ENCODE peak calls at places on chromosomes 3 and 15, in six cellular contexts. S is lower lobe of right lung; U is substantia nigra; H is naive thymus-derived CD4-positive, alpha-beta T cell; O is body of pancreas; V is heart left ventricle. N is an unnamed sample.

GRCh38 chr3:129013491-129013891 is 12.4 kb downstream of the EFCC1 start:
- DNase-seq in S (no peak), U (no peak), H (no peak), O (no peak), V (no peak), N (no peak)

GRCh38 chr3:51622868-51623267 is 48.2 kb upstream of the TEX264 start:
- DNase-seq in S (no peak), U (no peak), H (no peak), O (peak; percentile 16), V (peak; percentile 37), N (no peak)

GRCh38 chr15:92158426-92158825 is 235.3 kb upstream of the ST8SIA2 start:
- DNase-seq in S (no peak), U (no peak), H (no peak), O (no peak), V (no peak), N (no peak)

GRCh38 chr3:182746959-182747358 is 46.3 kb upstream of the ATP11B start:
- DNase-seq in S (no peak), U (no peak), H (no peak), O (no peak), V (no peak), N (no peak)

GRCh38 chr3:61417352-61417751 is 144.0 kb upstream of the PTPRG start:
- DNase-seq in S (no peak), U (no peak), H (no peak), O (no peak), V (no peak), N (no peak)

GRCh38 chr3:176041812-176042211 is 1155.5 kb downstream of the TBL1XR1 start:
- DNase-seq in S (no peak), U (no peak), H (no peak), O (no peak), V (no peak), N (no peak)

GRCh38 chr3:186644683-186645082 is 4.5 kb downstream of the FETUB start:
- DNase-seq in S (no peak), U (no peak), H (no peak), O (no peak), V (no peak), N (no peak)

GRCh38 chr3:89145995-89146394 is 38.6 kb downstream of the EPHA3 start:
- DNase-seq in S (no peak), U (no peak), H (no peak), O (no peak), V (no peak), N (no peak)

GRCh38 chr3:55873523-55874254 is 386.6 kb upstream of the WNT5A start:
- DNase-seq in S (no peak), U (no peak), H (no peak), O (no peak), V (no peak), N (no peak)

GRCh38 chr3:131393056-131393455 is 11.5 kb downstream of the NUDT16 start:
- DNase-seq in S (no peak), U (no peak), H (no peak), O (no peak), V (no peak), N (no peak)

GRCh38 chr3:179801831-179802230 is 149.0 kb downstream of the USP13 start:
- DNase-seq in S (no peak), U (no peak), H (no peak), O (no peak), V (no peak), N (no peak)

GRCh38 chr15:75924576-75924975 is 20.9 kb downstream of the FBXO22 start:
- DNase-seq in S (peak; percentile 51), U (no peak), H (no peak), O (no peak), V (no peak), N (no peak)

GRCh38 chr3:42839616-42840015 is 30.4 kb downstream of the ACKR2 start:
- DNase-seq in S (no peak), U (no peak), H (peak; percentile 19), O (peak; percentile 43), V (peak; percentile 46), N (no peak)

GRCh38 chr15:92034227-92034626 is 180.7 kb downstream of the SLCO3A1 start:
- DNase-seq in S (no peak), U (no peak), H (no peak), O (no peak), V (no peak), N (no peak)

GRCh38 chr15:82132116-82132515 is 86.3 kb upstream of the MEX3B start:
- DNase-seq in S (no peak), U (no peak), H (no peak), O (no peak), V (no peak), N (no peak)

GRCh38 chr3:65006300-65006739 is 318.5 kb upstream of the ADAMTS9 start:
- DNase-seq in S (no peak), U (no peak), H (no peak), O (no peak), V (no peak), N (no peak)

GRCh38 chr15:36596915-36597314 is 17.5 kb downstream of the CDIN1 start:
- DNase-seq in S (no peak), U (no peak), H (no peak), O (no peak), V (no peak), N (no peak)

GRCh38 chr3:4506559-4507009 is 13.4 kb downstream of the ITPR1 start:
- DNase-seq in S (no peak), U (no peak), H (no peak), O (no peak), V (no peak), N (no peak)

GRCh38 chr15:37095197-37095992 is 5.0 kb downstream of the MEIS2 start:
- DNase-seq in S (no peak), U (no peak), H (no peak), O (no peak), V (peak; percentile 44), N (no peak)

GRCh38 chr15:38084289-38084688 is 149.8 kb downstream of the TMCO5A start:
- DNase-seq in S (no peak), U (no peak), H (no peak), O (no peak), V (no peak), N (no peak)

GRCh38 chr15:76321171-76321570 is 9.9 kb upstream of the ETFA start:
- DNase-seq in S (no peak), U (no peak), H (no peak), O (no peak), V (no peak), N (no peak)

GRCh38 chr3:65149877-65150276 is 462.1 kb upstream of the ADAMTS9 start:
- DNase-seq in S (no peak), U (no peak), H (no peak), O (no peak), V (no peak), N (no peak)

GRCh38 chr3:133487204-133487603 is 86.3 kb upstream of the CDV3 start:
- DNase-seq in S (no peak), U (no peak), H (no peak), O (no peak), V (no peak), N (no peak)

GRCh38 chr15:48147358-48147757 is 26.6 kb downstream of the SLC24A5 start:
- DNase-seq in S (no peak), U (no peak), H (no peak), O (no peak), V (no peak), N (no peak)

GRCh38 chr3:43046583-43046982 is 59.3 kb downstream of the POMGNT2 start:
- DNase-seq in S (no peak), U (no peak), H (no peak), O (no peak), V (no peak), N (no peak)

GRCh38 chr3:179404307-179404706 is 47.0 kb downstream of the GNB4 start:
- DNase-seq in S (no peak), U (no peak), H (no peak), O (no peak), V (no peak), N (no peak)

GRCh38 chr15:27797765-27798164 is 301.4 kb downstream of the OCA2 start:
- DNase-seq in S (no peak), U (no peak), H (no peak), O (peak; percentile 33), V (peak; percentile 82), N (no peak)

GRCh38 chr3:18153571-18154173 is 271.5 kb downstream of the SATB1 start:
- DNase-seq in S (no peak), U (no peak), H (no peak), O (peak; percentile 50), V (no peak), N (no peak)

GRCh38 chr3:58173670-58174472 is 36.9 kb downstream of the DNASE1L3 start:
- DNase-seq in S (no peak), U (no peak), H (peak; percentile 44), O (peak; percentile 87), V (peak; percentile 73), N (peak; percentile 50)
- H3K27ac ChIP-seq in S (peak overlapping the region; percentile 68), U (no peak overlapping the region), H (no peak overlapping the region), O (peak overlapping the region; percentile 83), V (no peak overlapping the region), N (no peak overlapping the region)

DNA sequence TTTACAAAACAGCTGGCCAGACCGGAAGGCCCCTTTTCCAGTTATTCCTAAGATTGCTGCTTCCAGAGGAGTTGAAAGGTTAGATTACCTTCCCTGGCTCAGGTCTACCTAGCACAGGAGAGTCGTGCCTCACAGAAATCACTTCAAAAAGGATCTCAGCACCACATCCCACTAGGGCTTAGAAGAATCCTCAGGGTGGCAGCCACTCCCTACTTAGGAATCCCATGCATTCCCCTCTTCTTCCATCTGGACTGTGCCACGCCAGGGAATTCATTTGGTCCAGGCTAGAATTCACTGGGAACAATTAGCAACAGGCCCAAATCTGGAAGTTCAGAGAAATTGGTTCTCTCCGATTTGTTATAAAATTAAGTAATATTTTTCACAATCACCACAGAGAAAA is 226.4 kb upstream of the IL12A start:
- DNase-seq in S (no peak), U (no peak), H (no peak), O (no peak), V (no peak), N (no peak)
- H3K27ac ChIP-seq in S (peak overlapping the region; percentile 95), U (no peak overlapping the region), H (no peak overlapping the region), O (no peak overlapping the region), V (peak overlapping the region; percentile 98), N (no peak overlapping the region)

GRCh38 chr3:81968628-81969027 is 207.2 kb upstream of the GBE1 start:
- DNase-seq in S (no peak), U (no peak), H (no peak), O (no peak), V (no peak), N (no peak)

GRCh38 chr3:81962396-81962795 is 201.0 kb upstream of the GBE1 start:
- DNase-seq in S (no peak), U (no peak), H (no peak), O (no peak), V (no peak), N (no peak)

GRCh38 chr3:81967362-81967761 is 205.9 kb upstream of the GBE1 start:
- DNase-seq in S (no peak), U (no peak), H (no peak), O (no peak), V (no peak), N (no peak)

DNA sequence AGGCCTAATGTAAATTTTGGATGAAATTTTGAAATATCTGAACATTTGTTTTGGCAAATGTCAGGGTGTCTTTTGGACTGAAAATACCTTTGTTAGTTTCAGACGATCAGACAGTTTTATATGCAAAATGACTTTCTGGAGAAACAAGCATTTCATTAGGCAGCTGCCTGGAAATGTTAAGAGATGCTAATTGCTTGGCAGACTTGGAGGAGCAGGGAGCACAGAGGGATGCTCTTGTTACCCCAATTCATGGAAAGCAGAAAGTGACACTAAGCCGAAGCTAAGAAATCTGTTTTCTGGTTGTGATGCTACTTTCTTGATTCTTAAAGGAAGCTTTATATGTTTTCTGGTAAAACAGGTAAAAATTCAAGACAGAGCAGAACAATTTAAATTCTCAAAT is 204.3 kb upstream of the GBE1 start:
- DNase-seq in S (no peak), U (no peak), H (no peak), O (no peak), V (no peak), N (no peak)
- H3K27ac ChIP-seq in S (no peak overlapping the region), U (no peak overlapping the region), H (no peak overlapping the region), O (no peak overlapping the region), V (no peak overlapping the region), N (no peak overlapping the region)

GRCh38 chr3:46985588-46985987 is 6.1 kb downstream of the NBEAL2 start:
- DNase-seq in S (peak; percentile 39), U (no peak), H (no peak), O (no peak), V (no peak), N (no peak)
- H3K27ac ChIP-seq in S (no peak overlapping the region), U (no peak overlapping the region), H (no peak overlapping the region), O (no peak overlapping the region), V (no peak overlapping the region), N (peak overlapping the region; percentile 49)

N was measured in CD4-positive, CD25-positive, alpha-beta regulatory T cell.